ENCODE peak calls at places on chromosomes 12 and 14, in six cellular contexts. One of them, this sample, is unnamed. For H3K4me1, the result is how much of the 10 kb centered on the place peaks cover.

GRCh38 chr12:116389990-116390655 is 112.6 kb upstream of the MED13L start:
- DNase-seq in astrocyte: peak
- DNase-seq in neural progenitor cell: no peak
- DNase-seq in HepG2: no peak
- DNase-seq in GM23248: peak
- DNase-seq in K562: no peak
- DNase-seq in this sample: peak

GRCh38 chr14:77212933-77213656 is 31.5 kb downstream of the TMEM63C start:
- DNase-seq in K562: peak
- DNase-seq in astrocyte: no peak
- DNase-seq in neural progenitor cell: peak
- DNase-seq in GM23248: peak
- DNase-seq in HepG2: peak
- DNase-seq in this sample: peak

GRCh38 chr12:27779416-27779815 is 617 bp upstream of the KLHL42 start:
- DNase-seq in K562: no peak
- DNase-seq in neural progenitor cell: peak
- DNase-seq in HepG2: peak
- DNase-seq in astrocyte: no peak
- DNase-seq in GM23248: peak
- DNase-seq in this sample: no peak

GRCh38 chr14:57480044-57480443 is 13.6 kb downstream of the CCDC198 start:
- DNase-seq in neural progenitor cell: no peak
- DNase-seq in HepG2: no peak
- DNase-seq in GM23248: peak
- DNase-seq in astrocyte: peak
- DNase-seq in K562: no peak
- DNase-seq in this sample: no peak

GRCh38 chr14:76484355-76484754 is 108.4 kb downstream of the ESRRB start:
- DNase-seq in neural progenitor cell: no peak
- DNase-seq in K562: no peak
- DNase-seq in astrocyte: no peak
- DNase-seq in HepG2: no peak
- DNase-seq in GM23248: no peak
- DNase-seq in this sample: no peak

GRCh38 chr12:69239922-69240624 is 704 bp downstream of the CPSF6 start:
- DNase-seq in astrocyte: peak
- DNase-seq in K562: no peak
- DNase-seq in HepG2: no peak
- DNase-seq in neural progenitor cell: peak
- DNase-seq in GM23248: peak
- DNase-seq in this sample: no peak

GRCh38 chr14:37870170-37870569 is 274.7 kb downstream of the TTC6 start:
- DNase-seq in GM23248: peak
- DNase-seq in HepG2: no peak
- DNase-seq in astrocyte: no peak
- DNase-seq in K562: no peak
- DNase-seq in neural progenitor cell: no peak
- DNase-seq in this sample: no peak

GRCh38 chr12:68036642-68037041 is 47.4 kb downstream of the IFNG-AS1 start:
- DNase-seq in HepG2: no peak
- DNase-seq in K562: no peak
- DNase-seq in GM23248: no peak
- DNase-seq in astrocyte: no peak
- DNase-seq in neural progenitor cell: no peak
- DNase-seq in this sample: no peak

GRCh38 chr12:77013091-77013490 is 52.3 kb downstream of the E2F7 start:
- DNase-seq in astrocyte: no peak
- DNase-seq in K562: no peak
- DNase-seq in GM23248: no peak
- DNase-seq in HepG2: no peak
- DNase-seq in neural progenitor cell: no peak
- DNase-seq in this sample: no peak

GRCh38 chr14:53412819-53413664 is 259.9 kb upstream of the DDHD1 start:
- DNase-seq in astrocyte: no peak
- DNase-seq in GM23248: peak
- DNase-seq in neural progenitor cell: peak
- DNase-seq in K562: no peak
- DNase-seq in HepG2: peak
- DNase-seq in this sample: no peak

GRCh38 chr14:49999216-49999761 is 106.4 kb downstream of the ARF6 start:
- DNase-seq in GM23248: peak
- DNase-seq in astrocyte: peak
- DNase-seq in neural progenitor cell: no peak
- DNase-seq in HepG2: no peak
- DNase-seq in K562: peak
- DNase-seq in this sample: no peak

GRCh38 chr14:95360828-95361227 is 41.1 kb upstream of the CLMN start:
- DNase-seq in K562: no peak
- DNase-seq in HepG2: no peak
- DNase-seq in neural progenitor cell: no peak
- DNase-seq in astrocyte: no peak
- DNase-seq in GM23248: no peak
- DNase-seq in this sample: no peak

GRCh38 chr14:95359974-95360826 is 40.5 kb upstream of the CLMN start:
- DNase-seq in astrocyte: no peak
- DNase-seq in GM23248: no peak
- DNase-seq in K562: no peak
- DNase-seq in HepG2: no peak
- DNase-seq in neural progenitor cell: peak
- DNase-seq in this sample: no peak

GRCh38 chr14:95361373-95362179 is 41.9 kb upstream of the CLMN start:
- DNase-seq in GM23248: peak
- DNase-seq in neural progenitor cell: peak
- DNase-seq in astrocyte: no peak
- DNase-seq in K562: peak
- DNase-seq in HepG2: no peak
- DNase-seq in this sample: peak

GRCh38 chr14:95363468-95363954 is 43.8 kb upstream of the CLMN start:
- DNase-seq in GM23248: no peak
- DNase-seq in K562: no peak
- DNase-seq in neural progenitor cell: no peak
- DNase-seq in astrocyte: no peak
- DNase-seq in HepG2: no peak
- DNase-seq in this sample: no peak

DNA sequence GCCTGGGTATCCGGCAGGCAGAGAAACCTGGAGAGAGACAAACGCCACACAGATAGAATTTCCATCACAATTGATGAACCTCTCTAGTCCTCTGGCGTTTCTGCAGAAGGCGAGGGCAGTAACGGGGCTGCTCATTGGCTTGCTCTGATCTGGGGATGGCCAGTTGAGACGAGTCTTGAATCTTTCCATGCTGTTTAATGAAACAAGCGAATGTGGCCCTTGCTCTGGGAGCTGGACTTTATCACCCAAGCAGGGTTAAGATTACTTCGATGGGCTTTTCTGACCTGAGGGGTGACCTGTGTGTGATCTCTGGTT is 42.4 kb upstream of the CLMN start:
- DNase-seq in astrocyte: no peak
- DNase-seq in GM23248: no peak
- DNase-seq in HepG2: no peak
- DNase-seq in neural progenitor cell: peak
- DNase-seq in K562: no peak
- DNase-seq in this sample: no peak
- H2AFZ ChIP-seq in astrocyte: no peak
- H2AFZ ChIP-seq in GM23248: no peak
- H2AFZ ChIP-seq in HepG2: no peak
- H2AFZ ChIP-seq in neural progenitor cell: peak
- H2AFZ ChIP-seq in K562: no peak
- H2AFZ ChIP-seq in this sample: peak

DNA sequence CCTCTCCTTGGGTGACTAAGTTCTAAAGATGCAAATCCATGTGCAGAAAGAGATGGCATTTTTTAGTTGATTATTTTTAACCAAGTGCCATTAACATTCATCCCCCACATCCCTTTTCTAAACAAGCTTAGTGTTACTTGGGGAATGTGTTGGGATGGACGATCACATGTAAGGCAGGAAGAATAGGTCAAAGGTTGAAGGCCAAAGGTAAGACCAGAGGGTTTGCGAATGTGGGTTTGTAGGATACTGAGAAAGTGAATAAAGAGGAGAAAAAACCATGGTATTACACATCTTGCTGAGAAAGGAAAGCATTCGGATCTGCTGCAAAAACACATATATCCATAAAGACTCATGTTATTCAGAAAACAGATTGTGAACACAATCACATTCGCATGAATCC is 111.6 kb downstream of the GCH1 start:
- DNase-seq in K562: no peak
- DNase-seq in neural progenitor cell: no peak
- DNase-seq in HepG2: no peak
- DNase-seq in astrocyte: no peak
- DNase-seq in GM23248: no peak
- DNase-seq in this sample: no peak
- H3K4me1 ChIP-seq in K562: under half
- H3K4me1 ChIP-seq in neural progenitor cell: under half
- H3K4me1 ChIP-seq in HepG2: under half
- H3K4me1 ChIP-seq in astrocyte: under half
- H3K4me1 ChIP-seq in GM23248: under half
- H3K4me1 ChIP-seq in this sample: under half

GRCh38 chr12:70590051-70590450 is 47.2 kb downstream of the PTPRB start:
- DNase-seq in neural progenitor cell: peak
- DNase-seq in K562: peak
- DNase-seq in GM23248: peak
- DNase-seq in astrocyte: peak
- DNase-seq in HepG2: peak
- DNase-seq in this sample: peak
- H2AFZ ChIP-seq in neural progenitor cell: peak
- H2AFZ ChIP-seq in K562: peak
- H2AFZ ChIP-seq in GM23248: peak
- H2AFZ ChIP-seq in astrocyte: no peak
- H2AFZ ChIP-seq in HepG2: no peak
- H2AFZ ChIP-seq in this sample: peak

GRCh38 chr14:89371600-89371999 is 45.4 kb downstream of the FOXN3 start:
- DNase-seq in HepG2: no peak
- DNase-seq in GM23248: no peak
- DNase-seq in K562: no peak
- DNase-seq in neural progenitor cell: no peak
- DNase-seq in astrocyte: no peak
- DNase-seq in this sample: no peak

GRCh38 chr14:89370781-89371180 is 46.3 kb downstream of the FOXN3 start:
- DNase-seq in neural progenitor cell: no peak
- DNase-seq in astrocyte: no peak
- DNase-seq in GM23248: peak
- DNase-seq in K562: no peak
- DNase-seq in HepG2: peak
- DNase-seq in this sample: no peak

GRCh38 chr14:89373185-89373584 is 43.8 kb downstream of the FOXN3 start:
- DNase-seq in astrocyte: no peak
- DNase-seq in GM23248: no peak
- DNase-seq in K562: no peak
- DNase-seq in neural progenitor cell: no peak
- DNase-seq in HepG2: no peak
- DNase-seq in this sample: no peak

GRCh38 chr14:89369656-89370055 is 47.4 kb downstream of the FOXN3 start:
- DNase-seq in HepG2: no peak
- DNase-seq in astrocyte: no peak
- DNase-seq in K562: no peak
- DNase-seq in neural progenitor cell: no peak
- DNase-seq in GM23248: no peak
- DNase-seq in this sample: no peak

DNA sequence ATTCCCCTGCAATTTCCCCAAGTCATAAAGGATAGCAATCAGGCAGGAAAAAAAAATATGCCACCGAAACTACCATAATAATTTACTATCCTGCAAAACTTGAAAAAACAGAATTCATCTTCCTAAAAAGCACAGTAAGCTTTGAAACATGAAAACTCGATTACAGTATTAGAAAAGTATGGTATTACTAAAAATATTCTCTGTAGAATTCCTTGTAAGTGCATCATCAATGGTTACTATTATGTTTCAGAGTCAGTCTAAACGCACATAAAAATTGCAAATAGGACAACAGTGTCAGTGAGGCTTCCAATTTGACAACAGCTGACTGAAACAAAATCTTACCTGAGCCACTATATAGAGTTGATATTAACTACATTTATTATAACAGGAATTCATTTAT is 44.9 kb downstream of the FOXN3 start:
- DNase-seq in K562: no peak
- DNase-seq in GM23248: peak
- DNase-seq in neural progenitor cell: no peak
- DNase-seq in astrocyte: peak
- DNase-seq in HepG2: no peak
- DNase-seq in this sample: no peak
- H3K4me1 ChIP-seq in K562: under half
- H3K4me1 ChIP-seq in GM23248: under half
- H3K4me1 ChIP-seq in neural progenitor cell: under half
- H3K4me1 ChIP-seq in astrocyte: under half
- H3K4me1 ChIP-seq in HepG2: half or more
- H3K4me1 ChIP-seq in this sample: under half

DNA sequence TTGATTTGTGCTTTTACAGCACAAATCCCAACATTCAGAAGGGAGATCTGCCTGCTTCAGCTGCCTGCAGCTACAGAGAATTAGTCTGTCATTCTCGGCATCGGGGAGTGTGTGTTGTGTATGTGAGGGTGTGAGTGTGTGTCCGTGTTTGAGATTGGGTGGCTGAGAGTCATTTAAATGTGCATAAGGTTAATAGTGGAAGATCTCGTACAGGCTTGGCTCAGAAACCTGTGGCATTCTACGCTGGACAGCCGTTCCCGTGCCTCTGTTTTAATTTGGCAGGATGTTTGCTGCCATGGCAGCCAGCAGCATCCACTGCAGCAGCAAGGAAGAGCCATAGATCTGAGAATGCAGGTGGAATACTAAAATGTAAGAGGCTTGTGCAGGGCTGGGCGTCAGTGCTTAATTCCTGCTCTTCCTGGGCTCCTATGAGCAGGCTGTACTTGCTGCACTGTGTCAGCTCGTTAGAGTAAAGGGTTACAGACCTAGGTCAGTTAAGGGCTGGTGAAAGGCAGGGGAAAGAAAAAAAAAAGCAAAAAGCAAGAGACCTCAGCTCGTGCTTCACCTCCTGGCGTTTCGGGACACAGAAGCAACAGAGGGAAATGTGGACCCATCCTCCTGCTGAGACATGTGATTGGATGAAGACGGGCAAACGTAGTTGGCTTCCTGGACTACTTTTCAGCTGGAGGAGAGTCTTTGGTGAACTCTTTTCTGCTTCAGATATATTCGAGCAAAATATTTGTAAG is 205.4 kb downstream of the NAV3 start:
- DNase-seq in HepG2: no peak
- DNase-seq in neural progenitor cell: peak
- DNase-seq in K562: no peak
- DNase-seq in GM23248: no peak
- DNase-seq in astrocyte: peak
- DNase-seq in this sample: no peak
- H2AFZ ChIP-seq in HepG2: no peak
- H2AFZ ChIP-seq in neural progenitor cell: peak
- H2AFZ ChIP-seq in K562: no peak
- H2AFZ ChIP-seq in GM23248: no peak
- H2AFZ ChIP-seq in astrocyte: peak
- H2AFZ ChIP-seq in this sample: no peak

DNA sequence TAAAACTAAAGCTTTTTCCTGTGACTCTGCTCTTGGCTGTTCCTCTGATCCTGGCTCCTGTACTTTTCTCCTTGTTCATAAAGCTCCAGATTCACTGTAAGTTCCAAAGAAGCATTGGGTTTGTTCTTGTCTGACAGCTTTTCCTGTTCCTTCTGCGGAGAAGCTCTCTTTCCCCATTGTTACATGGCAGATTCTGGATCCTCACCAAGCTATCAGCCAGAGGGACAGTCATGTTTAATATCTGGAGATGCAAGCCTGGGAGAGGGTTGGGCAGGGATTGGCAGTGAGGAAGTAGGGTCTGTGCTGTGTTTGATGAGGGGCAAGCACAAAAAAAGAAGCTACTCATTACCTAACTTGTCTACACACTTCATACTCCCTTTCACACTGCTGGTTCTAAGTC is 107.9 kb downstream of the AKAP6 start:
- DNase-seq in GM23248: no peak
- DNase-seq in neural progenitor cell: no peak
- DNase-seq in astrocyte: no peak
- DNase-seq in K562: no peak
- DNase-seq in HepG2: no peak
- DNase-seq in this sample: no peak
- H3K4me1 ChIP-seq in GM23248: under half
- H3K4me1 ChIP-seq in neural progenitor cell: under half
- H3K4me1 ChIP-seq in astrocyte: under half
- H3K4me1 ChIP-seq in K562: under half
- H3K4me1 ChIP-seq in HepG2: under half
- H3K4me1 ChIP-seq in this sample: under half